ENCODE peak calls at places on chromosomes 12 and 14, in six cellular contexts. Z, U, A, F, M and R are unnamed samples.

GRCh38 chr12:2796187-2796663 is 1.5 kb downstream of the FKBP4 start:
- DNase-seq in Z (no peak), U (no peak), A (no peak), F (no peak), M (no peak), R (no peak)

GRCh38 chr14:61505815-61506809 is 184.7 kb downstream of the PRKCH start:
- DNase-seq in Z (no peak), U (peak), A (no peak), F (no peak), M (no peak), R (no peak)

GRCh38 chr12:9204380-9204779 is 3.8 kb downstream of the PZP start:
- DNase-seq in Z (no peak), U (no peak), A (no peak), F (no peak), M (no peak), R (no peak)

GRCh38 chr12:47534695-47535094 is 171.1 kb downstream of the RPAP3 start:
- DNase-seq in Z (no peak), U (peak), A (no peak), F (no peak), M (peak), R (no peak)

GRCh38 chr14:68495638-68496114 is 297.2 kb downstream of the ZFP36L1 start:
- DNase-seq in Z (no peak), U (no peak), A (no peak), F (no peak), M (no peak), R (no peak)

GRCh38 chr14:24284501-24285035 is 13.2 kb upstream of the RABGGTA start:
- DNase-seq in Z (no peak), U (no peak), A (no peak), F (no peak), M (no peak), R (no peak)

GRCh38 chr12:110513842-110514241 is 11.7 kb downstream of the RAD9B start:
- DNase-seq in Z (no peak), U (no peak), A (no peak), F (no peak), M (no peak), R (no peak)

GRCh38 chr12:28367326-28367725 is 177.1 kb downstream of the CCDC91 start:
- DNase-seq in Z (no peak), U (no peak), A (no peak), F (no peak), M (no peak), R (no peak)

GRCh38 chr12:47222960-47223847 is 143.4 kb upstream of the AMIGO2 start:
- DNase-seq in Z (no peak), U (no peak), A (no peak), F (no peak), M (no peak), R (no peak)

GRCh38 chr12:124842073-124842749 is 21.5 kb downstream of the SCARB1 start:
- DNase-seq in Z (peak), U (no peak), A (no peak), F (no peak), M (no peak), R (no peak)

GRCh38 chr14:99133563-99134332 is 138.2 kb downstream of the BCL11B start:
- DNase-seq in Z (no peak), U (no peak), A (peak), F (no peak), M (no peak), R (no peak)

GRCh38 chr14:67111031-67111430 is 78.2 kb upstream of the GARIN2 start:
- DNase-seq in Z (no peak), U (no peak), A (no peak), F (no peak), M (no peak), R (no peak)

GRCh38 chr14:63867926-63868921 is 15.4 kb downstream of the SYNE2 start:
- DNase-seq in Z (no peak), U (no peak), A (no peak), F (no peak), M (no peak), R (peak)

GRCh38 chr12:28905220-28905940 is 243.7 kb upstream of the FAR2 start:
- DNase-seq in Z (no peak), U (no peak), A (no peak), F (no peak), M (no peak), R (no peak)

GRCh38 chr14:65134651-65135579 is 32.6 kb upstream of the MAX start:
- DNase-seq in Z (no peak), U (no peak), A (no peak), F (no peak), M (no peak), R (no peak)

GRCh38 chr12:93111791-93112208 is 182.7 kb upstream of the EEA1 start:
- DNase-seq in Z (no peak), U (no peak), A (no peak), F (no peak), M (no peak), R (no peak)

GRCh38 chr12:41699658-41700057 is 445.0 kb downstream of the GXYLT1 start:
- DNase-seq in Z (peak), U (no peak), A (no peak), F (no peak), M (no peak), R (no peak)

GRCh38 chr14:67584931-67585330 is 15.1 kb downstream of the PIGH start:
- DNase-seq in Z (no peak), U (no peak), A (no peak), F (no peak), M (no peak), R (no peak)

GRCh38 chr14:61730756-61731373 is 31.4 kb upstream of the SNAPC1 start:
- DNase-seq in Z (no peak), U (no peak), A (no peak), F (no peak), M (peak), R (no peak)

GRCh38 chr12:104680506-104680905 is 223.8 kb downstream of the CHST11 start:
- DNase-seq in Z (no peak), U (no peak), A (peak), F (no peak), M (peak), R (peak)

GRCh38 chr14:78524766-78525165 is 354.6 kb downstream of the NRXN3 start:
- DNase-seq in Z (no peak), U (no peak), A (no peak), F (no peak), M (no peak), R (no peak)

GRCh38 chr12:96811083-96811482 is 96.0 kb upstream of the NEDD1 start:
- DNase-seq in Z (no peak), U (peak), A (no peak), F (peak), M (peak), R (peak)

GRCh38 chr12:53217049-53217929 is 10.2 kb upstream of the ITGB7 start:
- DNase-seq in Z (no peak), U (peak), A (no peak), F (no peak), M (peak), R (peak)

GRCh38 chr14:54610051-54610977 is 43.4 kb downstream of the SAMD4A start:
- DNase-seq in Z (no peak), U (no peak), A (no peak), F (peak), M (no peak), R (no peak)

GRCh38 chr12:120760349-120761245 is 35.0 kb downstream of the ACADS start:
- DNase-seq in Z (no peak), U (no peak), A (no peak), F (no peak), M (no peak), R (no peak)

GRCh38 chr12:100797246-100797645 is 2.7 kb downstream of the ANO4 start:
- DNase-seq in Z (no peak), U (no peak), A (no peak), F (no peak), M (no peak), R (no peak)

GRCh38 chr12:19273482-19274330 is 144.2 kb downstream of the PLEKHA5 start:
- DNase-seq in Z (peak), U (peak), A (no peak), F (peak), M (peak), R (peak)

GRCh38 chr12:19129486-19130223 is at the start of gene PLEKHA5:
- DNase-seq in Z (peak), U (peak), A (peak), F (peak), M (peak), R (no peak)

GRCh38 chr12:118109088-118109487 is 5.3 kb upstream of the VSIG10 start:
- DNase-seq in Z (no peak), U (no peak), A (no peak), F (no peak), M (no peak), R (no peak)

GRCh38 chr12:94134226-94134795 is 14.1 kb upstream of the PLXNC1 start:
- DNase-seq in Z (peak), U (peak), A (no peak), F (peak), M (peak), R (peak)

GRCh38 chr12:131013118-131013517 is 59.4 kb downstream of the ADGRD1 start:
- DNase-seq in Z (no peak), U (no peak), A (no peak), F (no peak), M (no peak), R (no peak)

GRCh38 chr12:25585021-25585523 is 32.0 kb upstream of the LMNTD1 start:
- DNase-seq in Z (no peak), U (no peak), A (no peak), F (no peak), M (no peak), R (no peak)

GRCh38 chr12:63949902-63950301 is 105.4 kb downstream of the SRGAP1 start:
- DNase-seq in Z (no peak), U (no peak), A (no peak), F (no peak), M (no peak), R (no peak)

GRCh38 chr14:91732439-91732838 is 553 bp upstream of the CATSPERB start:
- DNase-seq in Z (no peak), U (no peak), A (no peak), F (no peak), M (no peak), R (no peak)